ENCODE peak calls at places on chromosomes 16 and 17, in six cellular contexts. G is transverse colon, A is neuronal stem cell, S is NT2/D1, Z is HAP-1, L is IMR-90. I is an unnamed sample. For H3K36me3, the result is how much of the 10 kb centered on the place peaks cover.

GRCh38 chr16:56997931-56998330 is 8.6 kb downstream of the NLRC5 start:
- DNase-seq in S (no peak), A (no peak), G (no peak), Z (no peak), L (no peak), I (no peak)

GRCh38 chr16:66845791-66846221 is 1.6 kb downstream of the CA7 start:
- DNase-seq in A (no peak), Z (no peak), G (no peak), L (no peak), S (no peak), I (no peak)

GRCh38 chr16:23506606-23506994 is 3.7 kb downstream of the GGA2 start:
- DNase-seq in S (no peak), L (no peak), Z (no peak), G (no peak), A (no peak), I (no peak)

GRCh38 chr17:9054611-9055010 is 33.3 kb downstream of the NTN1 start:
- DNase-seq in S (peak), A (peak), L (no peak), Z (peak), G (no peak), I (peak)

GRCh38 chr16:14300631-14301149 is 229.6 kb downstream of the MRTFB start:
- DNase-seq in L (peak), G (peak), S (no peak), Z (peak), A (no peak), I (no peak)

GRCh38 chr17:77649717-77650211 is 308.7 kb upstream of the TNRC6C start:
- DNase-seq in G (no peak), L (no peak), S (no peak), A (no peak), Z (no peak), I (no peak)

GRCh38 chr17:44558349-44559287 is 1.3 kb downstream of the FZD2 start:
- DNase-seq in G (no peak), S (no peak), L (peak), Z (no peak), A (no peak), I (no peak)

GRCh38 chr16:15581127-15581815 is 61.7 kb downstream of the MARF1 start:
- DNase-seq in L (no peak), G (no peak), Z (no peak), A (no peak), S (no peak), I (no peak)

GRCh38 chr16:53058441-53058840 is 3.6 kb downstream of the CHD9 start:
- DNase-seq in G (no peak), S (no peak), Z (no peak), L (no peak), A (no peak), I (no peak)

GRCh38 chr16:56389554-56389953 is 35.8 kb downstream of the AMFR start:
- DNase-seq in G (no peak), S (no peak), A (no peak), Z (no peak), L (peak), I (no peak)

GRCh38 chr16:47019563-47019962 is 46.1 kb upstream of the DNAJA2 start:
- DNase-seq in G (no peak), L (no peak), Z (no peak), S (no peak), A (no peak), I (no peak)

GRCh38 chr16:29898135-29898534 is 1.2 kb downstream of the SEZ6L2 start:
- DNase-seq in A (no peak), Z (no peak), S (no peak), G (no peak), L (no peak), I (no peak)

GRCh38 chr17:13792314-13792713 is 190.6 kb upstream of the HS3ST3A1 start:
- DNase-seq in L (peak), Z (no peak), A (no peak), S (no peak), G (no peak), I (no peak)

GRCh38 chr17:71970312-71970711 is 150.5 kb upstream of the SOX9 start:
- DNase-seq in S (no peak), Z (no peak), A (no peak), L (peak), G (no peak), I (no peak)

GRCh38 chr17:83057397-83057761 is 22.0 kb upstream of the METRNL start:
- DNase-seq in S (no peak), A (no peak), L (no peak), Z (no peak), G (no peak), I (no peak)

GRCh38 chr17:7220593-7221280 is 999 bp downstream of the ACADVL start:
- DNase-seq in A (no peak), G (peak), Z (peak), S (no peak), L (peak), I (no peak)

GRCh38 chr16:10428433-10429168 is 42.7 kb downstream of the ATF7IP2 start:
- DNase-seq in L (no peak), S (no peak), A (no peak), Z (no peak), G (no peak), I (no peak)

GRCh38 chr17:2177235-2177811 is 122.4 kb downstream of the HIC1 start:
- DNase-seq in A (no peak), G (no peak), S (no peak), L (peak), Z (no peak), I (no peak)

GRCh38 chr17:8588877-8589276 is 41.6 kb downstream of the MYH10 start:
- DNase-seq in L (no peak), S (no peak), G (no peak), A (no peak), Z (no peak), I (no peak)

GRCh38 chr16:46822270-46822669 is 8.7 kb downstream of the C16orf87 start:
- DNase-seq in S (no peak), A (no peak), Z (no peak), L (peak), G (no peak), I (no peak)

GRCh38 chr17:44977065-44977464 is 9.0 kb upstream of the C1QL1 start:
- DNase-seq in L (no peak), A (no peak), Z (no peak), S (no peak), G (no peak), I (no peak)

GRCh38 chr16:48511071-48511540 is 98.9 kb downstream of the N4BP1 start:
- DNase-seq in L (peak), A (no peak), S (peak), G (no peak), Z (no peak), I (no peak)

GRCh38 chr17:74728033-74728701 is 8.9 kb upstream of the RAB37 start:
- DNase-seq in S (no peak), G (no peak), L (no peak), Z (no peak), A (no peak), I (no peak)

DNA sequence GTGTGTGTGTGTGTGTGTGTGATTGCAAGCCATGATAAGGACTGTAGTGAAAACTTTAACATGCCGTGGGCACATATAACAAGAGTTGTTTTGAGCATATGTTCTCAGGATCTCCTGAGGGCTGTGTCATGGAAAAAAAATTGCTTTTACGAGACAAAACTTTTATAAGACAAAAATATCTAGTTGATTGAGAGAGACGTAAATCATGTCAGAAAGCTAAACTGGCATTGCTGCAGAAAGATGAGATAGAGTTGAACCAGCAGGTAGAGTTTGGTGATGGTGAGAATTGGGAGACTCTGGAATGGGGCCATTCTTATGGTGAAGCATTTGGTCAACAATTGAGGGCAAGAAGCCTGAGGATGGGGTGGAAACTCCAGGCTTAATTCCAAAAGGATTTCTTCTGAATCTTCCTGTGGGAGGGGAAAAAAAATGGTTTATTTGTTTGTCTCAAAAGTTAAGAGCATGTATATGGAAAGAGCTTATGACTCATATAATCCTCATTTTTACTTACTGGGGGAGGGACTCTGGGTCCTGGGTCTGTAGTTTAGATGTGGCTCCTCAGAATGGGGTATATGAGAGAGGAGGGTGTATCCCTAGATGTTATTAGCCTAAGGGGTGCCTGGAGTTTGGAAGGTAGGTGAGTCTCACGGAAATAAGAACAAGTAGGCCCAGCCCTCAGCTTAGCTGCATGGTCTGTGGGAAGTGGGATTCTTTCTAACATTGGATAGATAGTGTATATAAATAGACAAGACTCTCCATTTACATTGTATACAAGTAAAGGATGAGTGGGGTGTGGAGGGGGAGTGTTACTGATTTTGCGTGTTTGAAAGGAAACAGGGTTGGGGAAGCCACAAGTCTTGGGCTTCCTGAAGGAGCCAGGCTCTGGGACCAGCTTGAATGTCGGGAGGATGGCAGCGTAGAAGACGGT is 7.1 kb downstream of the MINK1 start:
- DNase-seq in G (no peak), A (no peak), Z (no peak), L (peak), S (no peak), I (no peak)
- H3K36me3 ChIP-seq in G (under half), A (under half), Z (under half), L (under half), S (under half), I (under half)

DNA sequence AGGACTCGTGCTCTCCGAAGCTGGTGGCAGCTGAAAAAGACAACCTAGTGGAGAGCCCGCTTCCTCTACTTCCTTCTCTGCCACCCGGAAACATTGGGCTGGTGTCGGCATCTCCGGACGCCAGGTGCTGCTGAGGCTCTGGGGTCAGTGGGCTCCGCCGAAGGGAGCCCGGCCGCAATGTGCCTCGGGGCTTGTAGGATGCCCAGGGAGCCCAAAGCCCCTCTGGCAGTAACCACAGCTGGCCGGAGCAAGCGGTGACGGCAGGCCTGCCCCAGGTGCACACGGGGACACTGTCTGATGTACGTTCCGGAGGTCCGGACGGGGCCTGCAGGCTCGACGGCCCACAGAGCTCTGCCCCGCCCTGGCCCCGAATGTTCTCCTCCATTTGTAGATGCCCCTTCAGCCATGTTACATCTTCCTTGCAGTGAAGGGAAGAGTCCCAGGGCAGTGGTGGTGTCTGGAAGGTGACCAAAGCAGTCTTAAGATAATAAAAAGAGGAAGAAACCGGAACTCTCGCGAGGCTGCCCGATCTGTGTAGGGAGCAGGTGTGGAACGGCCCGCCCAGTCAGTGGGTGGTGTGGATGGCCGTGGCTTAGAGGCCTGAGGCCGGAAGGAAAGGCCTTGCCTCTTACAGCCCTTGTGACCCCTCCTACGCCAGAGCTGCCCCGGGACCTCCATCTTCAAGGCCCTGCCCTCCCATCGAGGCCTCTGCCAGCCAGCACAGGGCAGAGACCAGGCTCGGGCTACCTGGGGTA is 22.6 kb downstream of the NDUFAF8 start:
- DNase-seq in G (no peak), L (no peak), S (no peak), A (no peak), Z (no peak), I (no peak)
- H3K4me3 ChIP-seq in G (no peak), L (no peak), S (no peak), A (no peak), Z (no peak), I (no peak)

GRCh38 chr17:37413875-37414519 is 7.3 kb downstream of the TADA2A start:
- DNase-seq in Z (no peak), L (peak), A (no peak), G (no peak), S (no peak), I (no peak)
- H3K36me3 ChIP-seq in Z (half or more), L (under half), A (under half), G (under half), S (under half), I (under half)

DNA sequence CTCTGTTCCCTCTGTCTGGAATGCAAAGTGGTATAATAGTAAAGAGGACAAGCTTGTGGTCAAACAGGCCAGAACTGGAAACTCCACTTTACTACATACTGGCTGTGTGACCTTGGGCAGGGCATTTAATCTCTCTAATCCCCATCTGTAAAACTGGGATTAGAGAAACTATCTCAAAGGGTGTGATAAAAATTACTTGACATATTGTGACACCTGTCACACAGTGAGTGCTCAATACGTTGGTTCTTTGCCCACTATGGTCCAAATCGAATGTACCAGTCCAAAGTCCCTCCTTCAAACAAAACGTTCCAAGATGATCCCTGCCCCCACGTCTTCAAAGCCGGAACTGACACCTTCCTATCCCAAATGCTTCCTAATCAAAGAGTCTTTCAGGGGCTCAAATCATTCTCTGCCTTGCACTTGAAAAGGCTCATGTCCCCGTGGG is 734 bp downstream of the PGAP3 start:
- DNase-seq in Z (no peak), L (no peak), S (no peak), G (no peak), A (no peak), I (no peak)
- H3K4me3 ChIP-seq in Z (peak), L (peak), S (peak), G (peak), A (no peak), I (no peak)

GRCh38 chr16:4880006-4880580 is 32.8 kb downstream of the UBN1 start:
- DNase-seq in G (no peak), Z (no peak), S (no peak), A (no peak), L (no peak), I (no peak)
- H3K36me3 ChIP-seq in G (half or more), Z (half or more), S (half or more), A (half or more), L (half or more), I (half or more)

GRCh38 chr16:85138825-85139627 is 26.8 kb upstream of the CIBAR2 start:
- DNase-seq in S (no peak), L (no peak), G (no peak), A (no peak), Z (no peak), I (no peak)

GRCh38 chr16:85139888-85140339 is 27.6 kb upstream of the CIBAR2 start:
- DNase-seq in S (no peak), A (no peak), Z (no peak), G (no peak), L (no peak), I (no peak)

GRCh38 chr16:85136705-85137322 is 24.5 kb upstream of the CIBAR2 start:
- DNase-seq in G (peak), S (peak), L (no peak), A (no peak), Z (no peak), I (no peak)

GRCh38 chr16:85137323-85138072 is 25.2 kb upstream of the CIBAR2 start:
- DNase-seq in A (no peak), L (peak), S (no peak), G (peak), Z (no peak), I (no peak)

GRCh38 chr16:85138073-85138824 is 26.0 kb upstream of the CIBAR2 start:
- DNase-seq in G (no peak), L (no peak), Z (no peak), A (no peak), S (no peak), I (no peak)
- H3K4me3 ChIP-seq in G (no peak), L (no peak), Z (no peak), A (no peak), S (peak), I (no peak)

GRCh38 chr17:50749243-50749642 is 18.1 kb downstream of the ANKRD40CL start:
- DNase-seq in S (no peak), L (no peak), Z (no peak), G (no peak), A (no peak), I (no peak)
- H3K36me3 ChIP-seq in S (half or more), L (under half), Z (half or more), G (half or more), A (under half), I (under half)

GRCh38 chr16:88402551-88402950 is 19.8 kb downstream of the ZNF469 start:
- DNase-seq in A (no peak), Z (no peak), S (no peak), G (no peak), L (no peak), I (no peak)
- H3K4me3 ChIP-seq in A (no peak), Z (no peak), S (no peak), G (no peak), L (no peak), I (no peak)

GRCh38 chr16:54434859-54435258 is 148.3 kb upstream of the IRX3 start:
- DNase-seq in S (no peak), Z (no peak), A (no peak), G (no peak), L (no peak), I (no peak)
- H3K36me3 ChIP-seq in S (under half), Z (under half), A (under half), G (under half), L (under half), I (under half)

DNA sequence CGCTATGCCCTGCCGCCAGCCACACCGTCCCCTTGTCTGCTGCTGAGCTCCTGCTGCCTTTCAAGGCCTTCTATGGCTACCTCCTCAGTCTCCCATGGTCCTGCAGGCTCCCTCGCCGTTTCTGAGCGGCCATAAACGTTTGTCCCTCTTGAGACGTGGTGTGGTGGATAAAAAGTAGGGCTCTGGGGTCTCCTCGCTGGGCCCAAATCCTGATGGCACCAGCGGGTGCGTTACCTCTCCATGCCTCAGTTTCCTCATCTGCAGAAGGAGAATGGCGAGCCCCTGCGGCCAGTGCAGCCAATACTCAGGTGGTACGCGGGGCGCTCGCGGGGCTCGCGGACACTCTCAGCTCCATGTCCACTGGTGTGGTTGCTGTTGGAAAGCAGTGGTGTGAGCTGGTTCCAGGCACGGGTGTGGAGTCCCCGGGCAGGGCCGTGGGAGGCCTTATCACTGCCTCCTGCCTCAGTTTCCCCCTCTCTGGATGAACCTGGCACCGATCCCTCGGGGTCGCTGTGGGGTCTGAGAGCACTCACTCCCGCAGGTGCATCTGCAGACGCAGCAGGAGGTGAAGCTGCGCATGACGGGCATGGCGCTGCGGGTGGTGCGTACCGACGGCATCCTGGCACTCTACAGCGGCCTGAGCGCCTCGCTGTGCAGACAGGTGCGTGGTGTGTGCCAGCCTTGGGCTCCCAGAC is 2.5 kb downstream of the SLC25A10 start:
- DNase-seq in S (no peak), L (no peak), A (no peak), Z (no peak), G (no peak), I (no peak)
- H3K4me3 ChIP-seq in S (no peak), L (no peak), A (no peak), Z (peak), G (no peak), I (no peak)

I was measured in iPS DF 6.9.